ENCODE peak calls at places on chromosomes 11 and 22, in five cellular contexts. One of them, this sample, is unnamed.

GRCh38 chr11:129313588-129314288 is 61.9 kb upstream of the BARX2 start:
- DNase-seq in SJSA1: no peak
- DNase-seq in sigmoid colon: no peak
- DNase-seq in H9: no peak
- DNase-seq in A549: no peak
- DNase-seq in this sample: no peak

GRCh38 chr11:128716231-128716630 is 22.4 kb downstream of the FLI1 start:
- DNase-seq in SJSA1: no peak
- DNase-seq in A549: no peak
- DNase-seq in H9: no peak
- DNase-seq in sigmoid colon: no peak
- DNase-seq in this sample: no peak

GRCh38 chr11:92340839-92341238 is 116.2 kb downstream of the FAT3 start:
- DNase-seq in sigmoid colon: no peak
- DNase-seq in SJSA1: no peak
- DNase-seq in A549: no peak
- DNase-seq in H9: peak
- DNase-seq in this sample: no peak

GRCh38 chr22:39087881-39088687 is 9.0 kb upstream of the APOBEC3H start:
- DNase-seq in SJSA1: no peak
- DNase-seq in A549: no peak
- DNase-seq in sigmoid colon: peak
- DNase-seq in H9: peak
- DNase-seq in this sample: no peak

GRCh38 chr11:49208006-49208721 is at the start of gene FOLH1:
- DNase-seq in sigmoid colon: peak
- DNase-seq in H9: peak
- DNase-seq in A549: peak
- DNase-seq in SJSA1: peak
- DNase-seq in this sample: no peak

GRCh38 chr22:49924113-49924833 is 5.8 kb downstream of the CRELD2 start:
- DNase-seq in H9: no peak
- DNase-seq in sigmoid colon: no peak
- DNase-seq in SJSA1: no peak
- DNase-seq in A549: no peak
- DNase-seq in this sample: no peak

GRCh38 chr11:120219157-120219934 is 8.5 kb downstream of the OAF start:
- DNase-seq in A549: no peak
- DNase-seq in sigmoid colon: peak
- DNase-seq in SJSA1: no peak
- DNase-seq in H9: no peak
- DNase-seq in this sample: no peak

GRCh38 chr11:11814614-11815452 is 26.9 kb upstream of the USP47 start:
- DNase-seq in A549: no peak
- DNase-seq in H9: no peak
- DNase-seq in sigmoid colon: no peak
- DNase-seq in SJSA1: no peak
- DNase-seq in this sample: no peak

DNA sequence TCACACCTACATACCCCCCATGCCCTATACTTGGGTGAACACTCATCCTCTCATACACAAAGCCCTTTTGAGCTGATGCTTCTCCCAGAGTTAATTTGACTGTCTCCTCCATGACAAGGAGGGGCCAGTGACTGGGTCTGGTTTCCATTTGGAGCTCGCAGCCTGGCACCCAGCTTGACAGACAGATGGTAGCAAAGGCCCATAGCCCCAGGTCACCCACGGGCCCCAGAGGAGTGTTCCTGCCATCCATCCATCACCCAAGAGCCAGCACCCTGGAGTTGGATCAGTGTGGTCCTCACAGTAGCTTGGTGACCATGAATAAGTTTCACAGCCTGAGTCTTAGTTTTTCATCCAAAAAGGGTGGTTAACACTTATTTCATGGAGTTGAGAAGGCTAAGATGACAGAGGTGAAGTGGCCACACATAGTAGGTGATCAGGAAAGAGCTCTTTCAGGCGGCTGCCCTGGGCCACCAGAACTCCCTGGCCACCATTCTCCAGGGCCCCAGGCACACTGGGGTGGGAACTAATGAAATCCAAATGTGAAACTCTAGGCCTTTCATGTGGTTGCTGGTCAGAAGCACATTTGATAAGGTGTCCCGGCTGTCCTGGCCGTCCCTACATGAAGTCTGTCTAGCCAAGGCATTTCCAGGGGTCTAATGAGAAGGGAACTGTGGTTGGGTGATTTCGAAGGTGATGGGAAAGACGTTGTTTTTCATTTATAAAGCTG is 42.4 kb downstream of the LIF start:
- DNase-seq in H9: no peak
- DNase-seq in sigmoid colon: no peak
- DNase-seq in SJSA1: no peak
- DNase-seq in A549: no peak
- DNase-seq in this sample: no peak
- H3K27ac ChIP-seq in H9: no peak
- H3K27ac ChIP-seq in sigmoid colon: peak
- H3K27ac ChIP-seq in SJSA1: peak
- H3K27ac ChIP-seq in A549: peak
- H3K27ac ChIP-seq in this sample: peak

DNA sequence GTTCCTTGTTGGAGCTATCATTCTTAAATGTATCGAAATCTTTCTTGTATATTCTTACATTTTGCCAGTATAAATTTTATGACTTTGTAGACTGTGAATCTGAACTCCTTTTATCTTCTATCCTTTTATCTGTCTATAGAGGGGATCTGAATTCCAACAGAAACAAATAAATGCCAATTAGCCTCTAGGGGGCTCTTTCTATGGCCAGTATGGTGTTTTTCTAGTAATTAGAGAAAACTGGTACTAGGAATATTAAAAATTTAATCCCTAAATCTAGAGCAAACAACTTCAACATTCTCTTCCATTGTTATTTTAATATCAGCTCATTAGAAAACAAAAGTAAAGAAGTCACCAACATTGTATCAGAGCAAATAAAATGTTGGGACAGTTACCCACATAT is 21.5 kb upstream of the CAT start:
- DNase-seq in A549: no peak
- DNase-seq in H9: no peak
- DNase-seq in sigmoid colon: no peak
- DNase-seq in SJSA1: no peak
- DNase-seq in this sample: no peak
- H3K27ac ChIP-seq in A549: no peak
- H3K27ac ChIP-seq in H9: no peak
- H3K27ac ChIP-seq in sigmoid colon: no peak
- H3K27ac ChIP-seq in SJSA1: no peak
- H3K27ac ChIP-seq in this sample: no peak

DNA sequence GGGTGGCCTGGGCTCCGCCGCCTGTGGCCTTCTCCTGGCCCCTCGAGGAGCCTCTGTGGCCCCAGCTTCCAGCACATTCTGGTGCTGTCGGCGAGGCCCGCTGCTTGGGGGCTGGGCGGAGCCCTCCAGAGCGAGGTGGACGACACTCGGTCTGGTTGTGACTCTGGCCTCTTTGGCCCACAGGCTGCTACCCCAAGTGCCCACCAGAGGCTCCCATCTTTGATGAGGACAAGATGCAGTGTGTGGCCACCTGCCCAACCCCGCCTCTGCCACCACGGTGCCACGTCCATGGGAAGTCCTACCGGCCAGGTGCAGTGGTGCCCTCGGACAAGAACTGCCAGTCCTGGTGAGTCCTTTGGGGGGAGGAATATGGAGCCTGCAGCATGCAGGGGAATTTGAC is 22.4 kb downstream of the MUC5AC start:
- DNase-seq in H9: no peak
- DNase-seq in A549: no peak
- DNase-seq in SJSA1: no peak
- DNase-seq in sigmoid colon: no peak
- DNase-seq in this sample: no peak
- H3K27ac ChIP-seq in H9: no peak
- H3K27ac ChIP-seq in A549: no peak
- H3K27ac ChIP-seq in SJSA1: no peak
- H3K27ac ChIP-seq in sigmoid colon: no peak
- H3K27ac ChIP-seq in this sample: no peak

DNA sequence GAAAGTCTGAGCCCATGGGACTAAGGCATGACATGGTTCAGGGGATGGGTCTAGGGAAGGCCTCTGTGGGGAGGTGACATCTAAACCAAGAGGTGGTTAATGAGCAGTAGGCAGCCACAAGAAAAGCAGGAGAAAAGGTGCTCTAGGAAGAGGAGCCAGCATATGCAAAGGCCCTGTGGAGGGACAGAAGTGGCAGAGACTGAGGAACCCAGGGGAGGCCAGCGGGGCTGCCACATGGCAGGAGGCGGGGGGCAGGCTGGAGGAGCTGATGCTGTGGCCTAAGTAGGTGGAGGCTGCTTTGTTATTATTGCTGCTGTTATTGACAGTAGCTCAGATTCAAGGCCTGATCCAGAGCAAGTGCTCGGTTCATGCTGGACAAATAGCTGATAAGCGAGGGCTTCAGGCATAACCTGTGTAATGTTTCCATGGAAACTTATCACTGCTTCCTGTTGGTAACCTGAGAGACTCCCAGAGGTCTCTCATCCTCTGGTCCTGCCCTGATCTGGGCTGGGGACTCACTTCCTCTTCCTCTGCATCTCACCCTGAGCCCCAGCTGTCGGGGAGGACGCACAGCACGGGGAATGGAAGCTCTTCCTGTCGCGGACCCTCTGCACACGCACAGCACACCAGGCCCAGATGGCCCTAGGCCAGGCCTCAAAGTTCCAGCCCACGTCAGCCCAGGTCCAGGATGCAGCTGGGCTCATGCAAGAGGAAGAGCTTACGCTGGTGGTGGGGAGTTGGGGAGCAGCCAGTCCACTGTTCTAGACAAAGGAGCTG is 75.2 kb upstream of the TP53I11 start:
- DNase-seq in A549: no peak
- DNase-seq in H9: peak
- DNase-seq in sigmoid colon: peak
- DNase-seq in SJSA1: no peak
- DNase-seq in this sample: no peak
- H3K27ac ChIP-seq in A549: no peak
- H3K27ac ChIP-seq in H9: no peak
- H3K27ac ChIP-seq in sigmoid colon: no peak
- H3K27ac ChIP-seq in SJSA1: no peak
- H3K27ac ChIP-seq in this sample: no peak

This sample was measured in AG04450.